ENCODE peak calls at places on chromosomes 6 and 20, in ten cellular contexts. V is HepG2; L is M059J; M is T-helper 1 cell; C is stomach; Y is right cardiac atrium; Z is Ammon's horn; P is HFFc6; S is aorta; A is stimulated activated CD4-positive, alpha-beta T cell treated with anti-CD3 and anti-CD28 coated beads, Interleukin-1b, Interleukin-23, amount 100 ng/mL, for 1 hour. I is an unnamed sample.

GRCh38 chr6:16205377-16206144 is 32.8 kb upstream of the GMPR start:
- DNase-seq in C (no peak), S (no peak), V (no peak), M (no peak), A (no peak), Y (no peak), P (peak), L (peak), Z (no peak), I (no peak)

GRCh38 chr6:37048851-37049734 is 43.6 kb downstream of the FGD2 start:
- DNase-seq in Z (no peak), L (peak), V (no peak), M (peak), P (peak), C (peak), A (peak), S (peak), Y (peak), I (no peak)

GRCh38 chr20:4637081-4637797 is 84.5 kb upstream of the PRND start:
- DNase-seq in M (no peak), L (peak), A (no peak), S (no peak), Y (no peak), Z (no peak), C (no peak), P (peak), V (no peak), I (no peak)

GRCh38 chr6:83370607-83371006 is 60.2 kb downstream of the ME1 start:
- DNase-seq in Z (no peak), Y (no peak), A (no peak), M (no peak), L (no peak), P (no peak), C (no peak), S (no peak), V (no peak), I (no peak)

GRCh38 chr6:160882741-160883340 is 108.7 kb upstream of the MAP3K4 start:
- DNase-seq in S (no peak), Y (no peak), L (no peak), M (no peak), C (no peak), P (no peak), Z (peak), A (no peak), V (no peak), I (peak)

GRCh38 chr6:16669227-16669626 is 92.0 kb downstream of the ATXN1 start:
- DNase-seq in L (peak), Y (no peak), P (peak), V (peak), C (peak), M (peak), S (no peak), Z (no peak), A (peak), I (no peak)

GRCh38 chr20:8368680-8369079 is 236.6 kb downstream of the PLCB1 start:
- DNase-seq in M (no peak), V (no peak), C (no peak), S (no peak), P (no peak), L (no peak), Z (no peak), Y (no peak), A (no peak), I (no peak)

GRCh38 chr20:44618318-44618731 is 33.2 kb downstream of the ADA start:
- DNase-seq in C (peak), A (no peak), M (no peak), P (no peak), L (no peak), V (no peak), Y (peak), S (peak), Z (no peak), I (no peak)

GRCh38 chr6:11500008-11500407 is 37.5 kb upstream of the TMEM170B start:
- DNase-seq in C (no peak), L (peak), A (no peak), P (peak), M (no peak), V (no peak), Y (no peak), Z (no peak), S (no peak), I (no peak)

GRCh38 chr6:169232507-169232931 is 21.1 kb downstream of the THBS2 start:
- DNase-seq in Y (no peak), Z (no peak), M (no peak), A (no peak), L (no peak), S (no peak), V (no peak), P (no peak), C (peak), I (no peak)

GRCh38 chr6:156662025-156662445 is 115.1 kb upstream of the ARID1B start:
- DNase-seq in V (peak), P (no peak), A (no peak), Y (no peak), M (no peak), S (no peak), C (no peak), L (no peak), Z (no peak), I (no peak)

GRCh38 chr6:132964868-132965382 is 150.6 kb downstream of the RPS12 start:
- DNase-seq in S (no peak), L (no peak), C (no peak), V (no peak), M (no peak), Y (no peak), Z (no peak), A (no peak), P (no peak), I (peak)

GRCh38 chr6:17101422-17102257 is at the start of gene STMND1:
- DNase-seq in S (peak), P (no peak), Z (no peak), L (peak), Y (peak), M (no peak), V (no peak), A (no peak), C (peak), I (no peak)

GRCh38 chr6:79544299-79544927 is 7.2 kb upstream of the LCA5 start:
- DNase-seq in C (no peak), M (no peak), A (no peak), Y (no peak), P (peak), V (no peak), L (peak), S (no peak), Z (peak), I (peak)

GRCh38 chr6:7543761-7544424 is 2.4 kb downstream of the DSP start:
- DNase-seq in A (no peak), Y (no peak), S (no peak), L (no peak), V (no peak), P (no peak), M (no peak), Z (no peak), C (no peak), I (no peak)

GRCh38 chr6:53500095-53500494 is 44.8 kb downstream of the GCLC start:
- DNase-seq in M (no peak), S (no peak), Y (no peak), V (no peak), L (no peak), C (no peak), A (no peak), Z (no peak), P (no peak), I (no peak)